ENCODE peak calls at places on chromosome 9, in eight cellular contexts. M is RWPE2, C is heart left ventricle, V is IMR-90, K is body of pancreas, X is psoas muscle, S is HepG2, U is uterus. Q is an unnamed sample. For H3K4me1, the result is how much of the 10 kb centered on the place peaks cover.

GRCh38 chr9:530681-531080 is 310.8 kb upstream of the DMRT1 start:
- DNase-seq in M (no peak), C (no peak), V (peak), K (peak), X (peak), S (no peak), U (no peak), Q (peak)

GRCh38 chr9:120892177-120892747 is 15.3 kb upstream of the PHF19 start:
- DNase-seq in M (no peak), C (no peak), V (no peak), K (no peak), X (no peak), S (no peak), U (no peak), Q (no peak)

GRCh38 chr9:126615251-126615790 is 1.6 kb downstream of the LMX1B start:
- DNase-seq in M (peak), C (no peak), V (peak), K (peak), X (no peak), S (peak), U (no peak), Q (no peak)

GRCh38 chr9:127667127-127667844 is 39.5 kb upstream of the CFAP157 start:
- DNase-seq in M (no peak), C (no peak), V (peak), K (no peak), X (no peak), S (no peak), U (no peak), Q (no peak)

GRCh38 chr9:81266086-81266485 is 423.3 kb downstream of the TLE1 start:
- DNase-seq in M (no peak), C (no peak), V (peak), K (no peak), X (no peak), S (no peak), U (no peak), Q (no peak)

GRCh38 chr9:1722404-1722803 is 292.7 kb upstream of the SMARCA2 start:
- DNase-seq in M (no peak), C (no peak), V (no peak), K (no peak), X (no peak), S (no peak), U (no peak), Q (no peak)

GRCh38 chr9:20256284-20256948 is 365.9 kb downstream of the MLLT3 start:
- DNase-seq in M (no peak), C (no peak), V (no peak), K (no peak), X (no peak), S (no peak), U (no peak), Q (no peak)

GRCh38 chr9:78786794-78787193 is 489.9 kb downstream of the PSAT1 start:
- DNase-seq in M (no peak), C (no peak), V (peak), K (no peak), X (no peak), S (no peak), U (no peak), Q (no peak)

GRCh38 chr9:127931092-127931881 is 710 bp upstream of the PIP5KL1 start:
- DNase-seq in M (no peak), C (no peak), V (peak), K (no peak), X (no peak), S (peak), U (no peak), Q (no peak)

GRCh38 chr9:113992276-113992951 is 85.7 kb downstream of the AMBP start:
- DNase-seq in M (peak), C (peak), V (no peak), K (peak), X (peak), S (no peak), U (peak), Q (no peak)

GRCh38 chr9:35628389-35628991 is 10.3 kb upstream of the CD72 start:
- DNase-seq in M (no peak), C (no peak), V (no peak), K (no peak), X (no peak), S (no peak), U (no peak), Q (no peak)

GRCh38 chr9:92564982-92565381 is 29.2 kb upstream of the ECM2 start:
- DNase-seq in M (no peak), C (no peak), V (peak), K (no peak), X (no peak), S (no peak), U (no peak), Q (no peak)

GRCh38 chr9:129398901-129399300 is 220.8 kb upstream of the IER5L start:
- DNase-seq in M (peak), C (no peak), V (no peak), K (peak), X (no peak), S (no peak), U (peak), Q (no peak)
- H3K4me1 ChIP-seq in M (under half), C (under half), V (under half), K (under half), X (under half), S (under half), U (under half), Q (under half)

GRCh38 chr9:125238915-125239446 is 2.2 kb downstream of the HSPA5 start:
- DNase-seq in M (no peak), C (no peak), V (no peak), K (no peak), X (no peak), S (no peak), U (no peak), Q (no peak)
- H3K4me3 ChIP-seq in M (peak), C (peak), V (peak), K (peak), X (peak), S (peak), U (peak), Q (peak)

GRCh38 chr9:14891332-14891731 is 18.9 kb downstream of the FREM1 start:
- DNase-seq in M (no peak), C (no peak), V (no peak), K (no peak), X (no peak), S (no peak), U (no peak), Q (no peak)

GRCh38 chr9:14893280-14893679 is 16.9 kb downstream of the FREM1 start:
- DNase-seq in M (no peak), C (no peak), V (no peak), K (no peak), X (no peak), S (no peak), U (no peak), Q (no peak)

GRCh38 chr9:14887149-14887548 is 23.1 kb downstream of the FREM1 start:
- DNase-seq in M (no peak), C (no peak), V (no peak), K (no peak), X (no peak), S (no peak), U (no peak), Q (no peak)

GRCh38 chr9:14888272-14888671 is 22.0 kb downstream of the FREM1 start:
- DNase-seq in M (no peak), C (no peak), V (no peak), K (no peak), X (no peak), S (no peak), U (no peak), Q (no peak)

DNA sequence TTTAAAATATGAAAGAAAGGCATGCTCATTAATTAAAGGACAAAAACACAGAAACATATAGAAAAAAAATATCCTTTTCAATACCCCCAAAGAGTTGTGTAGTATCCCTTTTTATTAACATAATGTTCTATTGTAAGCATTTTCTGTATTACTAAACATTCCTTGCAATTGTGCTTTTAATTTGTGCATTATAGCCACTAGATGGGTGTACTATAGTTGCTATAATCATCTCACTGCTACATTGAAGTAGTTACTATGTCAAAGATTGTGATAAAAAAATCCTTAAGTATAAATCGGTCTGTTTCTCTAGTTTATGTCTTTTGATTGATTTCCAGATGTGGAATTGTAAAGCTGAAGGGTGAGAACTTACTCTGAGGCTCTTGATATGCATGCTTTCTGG is 21.4 kb downstream of the FREM1 start:
- DNase-seq in M (no peak), C (no peak), V (no peak), K (no peak), X (no peak), S (no peak), U (no peak), Q (no peak)
- TF ChIP-seq CTCF in M (no peak), C (no peak), V (no peak), K (no peak), X (no peak), S (no peak), U (no peak), Q (no peak)

DNA sequence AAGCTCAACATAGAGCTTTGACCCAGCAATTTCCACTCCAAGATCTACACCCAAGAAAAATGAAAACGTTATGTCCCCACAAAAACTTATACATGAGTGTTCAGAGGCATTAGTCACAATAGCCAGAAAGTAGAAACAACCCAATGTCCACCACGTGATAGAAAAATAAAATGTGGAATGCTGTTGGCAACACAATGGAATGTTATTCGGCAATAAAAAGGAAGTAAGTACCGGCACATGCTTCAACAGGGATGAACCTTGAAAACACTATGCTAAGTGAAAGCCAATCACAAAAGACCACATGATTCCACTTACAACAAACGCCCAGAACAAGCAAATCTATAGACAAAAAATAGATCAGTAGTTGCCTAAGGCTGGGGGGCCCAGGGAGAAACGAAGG is 6.0 kb downstream of the UBQLN1 start:
- DNase-seq in M (no peak), C (no peak), V (peak), K (no peak), X (no peak), S (no peak), U (no peak), Q (no peak)
- H3K4me1 ChIP-seq in M (under half), C (half or more), V (under half), K (half or more), X (half or more), S (half or more), U (under half), Q (under half)

GRCh38 chr9:30243467-30243866 is 2141.0 kb upstream of the ACO1 start:
- DNase-seq in M (no peak), C (no peak), V (no peak), K (no peak), X (no peak), S (no peak), U (no peak), Q (no peak)
- H3K4me3 ChIP-seq in M (no peak), C (no peak), V (no peak), K (no peak), X (no peak), S (no peak), U (no peak), Q (no peak)

GRCh38 chr9:36728651-36729520 is 156.2 kb downstream of the MELK start:
- DNase-seq in M (no peak), C (peak), V (peak), K (peak), X (no peak), S (peak), U (no peak), Q (no peak)
- TF ChIP-seq CTCF in M (peak), C (no peak), V (peak), K (no peak), X (peak), S (peak), U (no peak), Q (no peak)

Q was measured in thoracic aorta.